ENCODE peak calls at places on chromosome 14, in seven cellular contexts. One of them, this sample, is unnamed.

GRCh38 chr14:89303452-89304435 is 113.3 kb downstream of the FOXN3 start:
- DNase-seq in thyroid gland: peak
- DNase-seq in testis: peak
- DNase-seq in A549: no peak
- DNase-seq in ovary: peak
- DNase-seq in adrenal gland: peak
- DNase-seq in heart left ventricle: peak
- DNase-seq in this sample: peak

GRCh38 chr14:40889126-40889525 is 717.5 kb upstream of the LRFN5 start:
- DNase-seq in thyroid gland: no peak
- DNase-seq in testis: no peak
- DNase-seq in A549: no peak
- DNase-seq in ovary: no peak
- DNase-seq in adrenal gland: no peak
- DNase-seq in heart left ventricle: no peak
- DNase-seq in this sample: no peak

GRCh38 chr14:53515264-53515663 is 362.1 kb upstream of the DDHD1 start:
- DNase-seq in thyroid gland: no peak
- DNase-seq in testis: no peak
- DNase-seq in A549: no peak
- DNase-seq in ovary: no peak
- DNase-seq in adrenal gland: no peak
- DNase-seq in heart left ventricle: no peak
- DNase-seq in this sample: no peak

GRCh38 chr14:92644166-92644565 is 104.3 kb downstream of the LGMN start:
- DNase-seq in thyroid gland: no peak
- DNase-seq in testis: no peak
- DNase-seq in A549: no peak
- DNase-seq in ovary: no peak
- DNase-seq in adrenal gland: no peak
- DNase-seq in heart left ventricle: no peak
- DNase-seq in this sample: no peak

GRCh38 chr14:66405158-66405557 is 81.0 kb upstream of the CCDC196 start:
- DNase-seq in thyroid gland: no peak
- DNase-seq in testis: no peak
- DNase-seq in A549: no peak
- DNase-seq in ovary: no peak
- DNase-seq in adrenal gland: no peak
- DNase-seq in heart left ventricle: no peak
- DNase-seq in this sample: no peak

GRCh38 chr14:105247715-105248367 is 492 bp upstream of the BTBD6 start:
- DNase-seq in thyroid gland: no peak
- DNase-seq in testis: no peak
- DNase-seq in A549: no peak
- DNase-seq in ovary: peak
- DNase-seq in adrenal gland: no peak
- DNase-seq in heart left ventricle: no peak
- DNase-seq in this sample: no peak

GRCh38 chr14:99230271-99231141 is 41.5 kb downstream of the BCL11B start:
- DNase-seq in thyroid gland: peak
- DNase-seq in testis: no peak
- DNase-seq in A549: no peak
- DNase-seq in ovary: no peak
- DNase-seq in adrenal gland: no peak
- DNase-seq in heart left ventricle: no peak
- DNase-seq in this sample: peak

GRCh38 chr14:104967414-104968152 is 10.6 kb downstream of the AHNAK2 start:
- DNase-seq in thyroid gland: peak
- DNase-seq in testis: no peak
- DNase-seq in A549: no peak
- DNase-seq in ovary: peak
- DNase-seq in adrenal gland: peak
- DNase-seq in heart left ventricle: peak
- DNase-seq in this sample: peak

GRCh38 chr14:52783211-52783610 is 8.2 kb downstream of the GNPNAT1 start:
- DNase-seq in thyroid gland: no peak
- DNase-seq in testis: no peak
- DNase-seq in A549: no peak
- DNase-seq in ovary: no peak
- DNase-seq in adrenal gland: no peak
- DNase-seq in heart left ventricle: no peak
- DNase-seq in this sample: no peak

GRCh38 chr14:71355324-71356201 is 448.3 kb downstream of the PCNX1 start:
- DNase-seq in thyroid gland: peak
- DNase-seq in testis: peak
- DNase-seq in A549: no peak
- DNase-seq in ovary: peak
- DNase-seq in adrenal gland: peak
- DNase-seq in heart left ventricle: peak
- DNase-seq in this sample: peak

GRCh38 chr14:52417139-52417538 is 103.0 kb downstream of the PTGER2 start:
- DNase-seq in thyroid gland: no peak
- DNase-seq in testis: no peak
- DNase-seq in A549: no peak
- DNase-seq in ovary: no peak
- DNase-seq in adrenal gland: no peak
- DNase-seq in heart left ventricle: no peak
- DNase-seq in this sample: no peak

GRCh38 chr14:64812412-64812811 is 67.3 kb downstream of the SPTB start:
- DNase-seq in thyroid gland: peak
- DNase-seq in testis: no peak
- DNase-seq in A549: no peak
- DNase-seq in ovary: no peak
- DNase-seq in adrenal gland: no peak
- DNase-seq in heart left ventricle: no peak
- DNase-seq in this sample: no peak

DNA sequence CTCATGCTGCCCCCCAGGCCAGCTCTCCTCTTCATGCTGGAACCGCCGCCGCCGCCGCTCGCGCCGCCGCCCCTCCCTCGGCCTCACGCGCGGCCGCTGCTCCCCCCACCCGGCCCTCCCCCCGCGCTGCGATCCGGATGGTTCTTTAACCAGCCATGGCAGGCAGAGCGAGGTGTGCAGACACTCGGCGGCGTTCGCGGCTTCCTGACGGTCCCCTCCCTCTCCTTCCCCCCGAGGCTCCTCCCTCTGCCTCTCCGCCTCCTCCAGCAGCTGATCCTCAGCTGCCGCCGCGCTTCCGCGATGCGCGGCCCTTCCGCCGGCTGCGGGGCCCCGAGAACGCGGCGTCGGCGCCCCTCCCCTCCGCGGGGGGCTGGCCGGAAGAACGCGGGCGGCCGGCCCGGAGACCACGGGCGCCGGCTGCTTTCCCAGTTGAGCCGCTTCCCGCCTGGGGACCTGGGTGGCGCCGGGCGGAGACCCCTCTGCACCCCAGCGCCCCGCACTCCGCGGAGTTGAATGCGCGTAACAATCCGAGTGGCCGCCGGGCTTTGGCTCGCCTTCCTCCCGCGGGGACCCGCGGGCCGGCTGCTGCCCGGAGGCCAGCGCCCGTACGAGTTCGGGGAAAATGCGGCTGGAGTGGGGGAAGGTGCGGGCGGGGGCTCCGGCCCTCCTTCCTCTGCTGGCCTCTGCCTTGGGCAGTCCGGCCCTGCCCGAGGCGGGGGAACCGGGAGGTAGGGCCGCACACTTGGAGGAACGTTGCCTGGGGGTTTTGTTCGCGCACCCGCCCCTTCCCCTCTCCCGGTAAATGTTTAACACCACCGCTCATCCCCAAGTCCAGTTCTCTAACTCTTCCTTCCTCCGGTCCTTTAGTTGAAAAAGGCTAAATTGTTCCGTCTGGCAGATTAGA is at the start of gene DCAF5:
- DNase-seq in thyroid gland: peak
- DNase-seq in testis: peak
- DNase-seq in A549: peak
- DNase-seq in ovary: peak
- DNase-seq in adrenal gland: peak
- DNase-seq in heart left ventricle: peak
- DNase-seq in this sample: peak
- TF ChIP-seq POLR2A in thyroid gland: peak
- TF ChIP-seq POLR2A in testis: peak
- TF ChIP-seq POLR2A in A549: peak
- TF ChIP-seq POLR2A in ovary: peak
- TF ChIP-seq POLR2A in adrenal gland: peak
- TF ChIP-seq POLR2A in heart left ventricle: peak
- TF ChIP-seq POLR2A in this sample: peak

GRCh38 chr14:69711065-69711464 is 55.9 kb upstream of the SRSF5 start:
- DNase-seq in thyroid gland: peak
- DNase-seq in testis: no peak
- DNase-seq in A549: no peak
- DNase-seq in ovary: peak
- DNase-seq in adrenal gland: no peak
- DNase-seq in heart left ventricle: peak
- DNase-seq in this sample: no peak

GRCh38 chr14:69712637-69713088 is 54.3 kb upstream of the SRSF5 start:
- DNase-seq in thyroid gland: peak
- DNase-seq in testis: peak
- DNase-seq in A549: no peak
- DNase-seq in ovary: no peak
- DNase-seq in adrenal gland: peak
- DNase-seq in heart left ventricle: peak
- DNase-seq in this sample: peak

GRCh38 chr14:69710378-69710777 is 56.6 kb upstream of the SRSF5 start:
- DNase-seq in thyroid gland: no peak
- DNase-seq in testis: no peak
- DNase-seq in A549: no peak
- DNase-seq in ovary: no peak
- DNase-seq in adrenal gland: no peak
- DNase-seq in heart left ventricle: no peak
- DNase-seq in this sample: no peak

GRCh38 chr14:69712217-69712565 is 54.8 kb upstream of the SRSF5 start:
- DNase-seq in thyroid gland: no peak
- DNase-seq in testis: no peak
- DNase-seq in A549: no peak
- DNase-seq in ovary: no peak
- DNase-seq in adrenal gland: no peak
- DNase-seq in heart left ventricle: no peak
- DNase-seq in this sample: no peak

DNA sequence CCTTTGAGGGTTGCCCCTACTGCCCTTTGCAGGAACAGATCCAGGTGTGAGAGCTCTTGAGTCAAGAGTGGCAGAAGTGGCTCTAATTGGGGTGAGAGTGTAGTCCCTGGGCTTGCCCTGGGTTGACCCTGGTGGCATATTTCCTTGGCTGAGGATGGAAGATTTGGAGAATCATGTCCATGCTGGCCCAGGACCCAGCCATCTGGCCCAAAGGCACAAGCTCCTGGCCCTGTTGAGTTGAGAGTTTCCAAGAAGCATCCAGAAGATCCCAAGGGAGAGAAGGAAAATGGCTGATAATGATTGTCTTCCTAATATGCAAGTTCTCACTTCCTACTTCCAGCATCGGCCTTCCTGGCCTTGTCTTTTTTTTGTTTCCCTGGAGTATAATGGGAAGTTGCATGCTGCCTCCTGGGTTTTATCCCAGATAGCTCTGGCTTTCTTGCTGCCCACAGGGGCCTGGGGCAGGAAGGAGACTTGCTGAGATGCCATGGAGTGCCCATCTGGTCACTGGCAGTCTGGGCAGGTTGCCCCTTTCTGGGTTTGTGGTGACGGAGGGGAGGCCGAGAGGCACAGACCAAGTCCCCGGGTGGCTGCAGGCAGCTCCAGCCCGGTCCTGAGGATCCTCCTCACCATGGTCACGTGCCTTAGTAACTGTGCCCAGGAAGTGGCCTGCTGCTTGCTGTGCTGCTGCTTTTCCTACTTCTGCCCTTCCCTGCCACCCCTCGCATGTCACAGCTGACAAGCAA is 55.3 kb upstream of the SRSF5 start:
- DNase-seq in thyroid gland: no peak
- DNase-seq in testis: no peak
- DNase-seq in A549: no peak
- DNase-seq in ovary: no peak
- DNase-seq in adrenal gland: peak
- DNase-seq in heart left ventricle: peak
- DNase-seq in this sample: no peak
- TF ChIP-seq POLR2A in thyroid gland: no peak
- TF ChIP-seq POLR2A in testis: no peak
- TF ChIP-seq POLR2A in A549: no peak
- TF ChIP-seq POLR2A in ovary: no peak
- TF ChIP-seq POLR2A in adrenal gland: no peak
- TF ChIP-seq POLR2A in heart left ventricle: no peak
- TF ChIP-seq POLR2A in this sample: no peak

GRCh38 chr14:63800651-63801385 is 52.0 kb upstream of the SYNE2 start:
- DNase-seq in thyroid gland: no peak
- DNase-seq in testis: no peak
- DNase-seq in A549: no peak
- DNase-seq in ovary: no peak
- DNase-seq in adrenal gland: no peak
- DNase-seq in heart left ventricle: no peak
- DNase-seq in this sample: no peak

GRCh38 chr14:63800083-63800482 is 52.7 kb upstream of the SYNE2 start:
- DNase-seq in thyroid gland: no peak
- DNase-seq in testis: no peak
- DNase-seq in A549: no peak
- DNase-seq in ovary: no peak
- DNase-seq in adrenal gland: no peak
- DNase-seq in heart left ventricle: no peak
- DNase-seq in this sample: no peak

GRCh38 chr14:63795532-63795931 is 57.3 kb upstream of the SYNE2 start:
- DNase-seq in thyroid gland: no peak
- DNase-seq in testis: no peak
- DNase-seq in A549: no peak
- DNase-seq in ovary: no peak
- DNase-seq in adrenal gland: no peak
- DNase-seq in heart left ventricle: no peak
- DNase-seq in this sample: no peak
- TF ChIP-seq POLR2A in thyroid gland: no peak
- TF ChIP-seq POLR2A in testis: no peak
- TF ChIP-seq POLR2A in A549: no peak
- TF ChIP-seq POLR2A in ovary: no peak
- TF ChIP-seq POLR2A in adrenal gland: no peak
- TF ChIP-seq POLR2A in heart left ventricle: no peak
- TF ChIP-seq POLR2A in this sample: no peak

DNA sequence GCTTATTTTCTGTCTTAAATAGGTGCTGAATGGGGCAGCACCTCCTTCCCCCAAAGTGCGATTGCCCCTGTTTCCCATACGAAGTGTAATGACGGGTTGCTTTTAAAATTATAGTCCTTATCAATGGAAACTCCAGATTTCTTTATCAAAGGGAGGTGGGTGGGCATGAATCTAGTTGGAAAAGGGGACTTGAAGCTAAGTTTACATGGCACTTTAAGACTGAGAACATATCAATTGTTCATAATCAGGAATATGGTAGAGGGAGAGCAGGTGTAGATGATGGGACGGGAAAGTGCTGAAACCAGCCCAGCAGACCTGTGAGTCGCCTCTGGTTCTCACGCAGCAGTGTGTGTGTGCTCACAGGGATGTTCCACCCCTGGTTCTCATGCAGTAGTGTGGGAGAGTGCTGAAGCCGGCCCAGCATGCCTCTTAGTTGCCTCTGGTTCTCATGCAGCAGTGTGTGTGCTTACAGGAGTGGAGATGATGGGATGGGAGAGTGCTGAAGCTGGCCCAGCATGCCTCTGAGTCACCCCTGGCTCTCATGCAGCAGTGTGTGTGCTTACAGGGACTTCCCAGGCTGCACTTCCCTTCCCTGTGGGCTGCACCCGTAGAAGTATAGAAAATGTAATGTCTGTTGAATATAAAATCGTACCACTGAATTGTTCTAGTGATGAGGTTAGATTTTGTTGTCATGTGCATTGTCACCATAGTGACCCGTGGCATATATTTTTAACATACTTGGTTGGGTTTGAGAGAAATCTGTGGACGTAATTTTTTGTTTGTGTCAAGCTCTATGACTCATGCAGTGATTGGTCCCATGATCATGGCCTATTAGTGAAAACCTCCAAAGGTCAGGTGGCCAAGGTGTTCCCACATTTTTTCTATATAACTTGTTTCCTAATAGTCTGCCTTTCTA is 51.6 kb downstream of the GPATCH2L start:
- DNase-seq in thyroid gland: no peak
- DNase-seq in testis: no peak
- DNase-seq in A549: peak
- DNase-seq in ovary: peak
- DNase-seq in adrenal gland: peak
- DNase-seq in heart left ventricle: peak
- DNase-seq in this sample: no peak
- TF ChIP-seq POLR2A in thyroid gland: no peak
- TF ChIP-seq POLR2A in testis: no peak
- TF ChIP-seq POLR2A in A549: no peak
- TF ChIP-seq POLR2A in ovary: no peak
- TF ChIP-seq POLR2A in adrenal gland: no peak
- TF ChIP-seq POLR2A in heart left ventricle: no peak
- TF ChIP-seq POLR2A in this sample: no peak